ENCODE peak calls at places on chromosomes 11 and 22, in five cellular contexts. W is H1, U is HepG2, K is HCT116, N is GM12878. X is an unnamed sample.

GRCh38 chr11:44095506-44096359 is at the start of gene EXT2:
- DNase-seq in N (no peak), U (peak), W (no peak), K (peak), X (no peak)

GRCh38 chr11:77340501-77340900 is 39.0 kb upstream of the GDPD4 start:
- DNase-seq in K (no peak), N (no peak), U (no peak), W (no peak), X (no peak)

GRCh38 chr22:35051791-35052190 is 14.2 kb upstream of the ISX start:
- DNase-seq in K (no peak), U (no peak), W (no peak), N (no peak), X (no peak)

GRCh38 chr22:23562186-23562585 is 17.9 kb downstream of the IGLL1 start:
- DNase-seq in K (no peak), W (no peak), U (no peak), N (no peak), X (no peak)

GRCh38 chr11:30983143-30983542 is 386.4 kb downstream of the DCDC1 start:
- DNase-seq in U (no peak), K (no peak), N (no peak), W (no peak), X (no peak)

GRCh38 chr22:43474161-43475101 is 62.6 kb downstream of the MPPED1 start:
- DNase-seq in U (peak), N (no peak), K (no peak), W (no peak), X (no peak)

GRCh38 chr11:116782728-116783127 is 5.1 kb downstream of the ZPR1 start:
- DNase-seq in K (no peak), W (no peak), U (no peak), N (no peak), X (no peak)

GRCh38 chr22:48178536-48178935 is 1416.1 kb downstream of the TBC1D22A start:
- DNase-seq in W (no peak), U (no peak), K (no peak), N (no peak), X (no peak)

GRCh38 chr22:49300951-49301397 is 526.7 kb downstream of the BRD1 start:
- DNase-seq in N (no peak), U (no peak), W (no peak), K (no peak), X (no peak)

GRCh38 chr11:4022669-4023068 is 71.9 kb upstream of the RRM1 start:
- DNase-seq in U (no peak), K (no peak), W (no peak), N (no peak), X (no peak)

GRCh38 chr11:11691296-11692141 is 69.7 kb upstream of the GALNT18 start:
- DNase-seq in N (no peak), U (no peak), K (no peak), W (peak), X (no peak)

GRCh38 chr22:47177334-47177815 is 414.9 kb downstream of the TBC1D22A start:
- DNase-seq in U (no peak), K (no peak), W (no peak), N (no peak), X (no peak)

GRCh38 chr22:46803031-46803880 is 40.8 kb downstream of the TBC1D22A start:
- DNase-seq in W (peak), N (no peak), U (peak), K (peak), X (peak)

GRCh38 chr11:71214553-71215371 is 37.6 kb downstream of the SHANK2 start:
- DNase-seq in N (no peak), U (no peak), W (no peak), K (no peak), X (no peak)

GRCh38 chr11:93740802-93741093 is 547 bp downstream of the TAF1D start:
- DNase-seq in N (no peak), W (no peak), U (peak), K (no peak), X (no peak)

GRCh38 chr11:57763568-57763967 is 2.0 kb downstream of the CTNND1 start:
- DNase-seq in U (peak), N (no peak), K (no peak), W (no peak), X (no peak)

DNA sequence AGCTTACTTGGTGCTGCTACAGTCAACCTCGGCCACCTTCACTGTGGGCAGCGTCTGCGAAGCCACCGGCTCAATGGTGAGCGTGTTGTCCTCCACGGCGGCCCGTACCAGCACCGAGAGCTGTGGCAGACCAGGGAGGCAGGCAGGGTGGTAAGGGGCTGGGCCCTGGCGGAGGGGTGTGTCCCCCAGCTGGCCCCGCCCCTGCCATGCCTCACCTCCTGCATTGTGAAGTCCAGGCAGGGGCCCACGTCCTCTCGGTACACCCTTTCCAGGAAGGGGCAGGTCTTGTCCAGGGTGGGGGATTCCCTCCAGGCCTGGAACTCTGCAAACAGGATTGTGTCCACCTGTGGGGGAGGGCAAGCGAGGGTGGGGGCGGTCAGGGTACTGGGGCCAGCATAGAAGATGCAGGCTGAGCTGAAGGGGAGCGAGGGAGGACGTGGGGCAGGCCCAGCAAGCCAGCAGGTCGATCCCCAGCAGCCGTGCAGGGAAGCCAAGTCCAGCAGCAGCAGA is 12.8 kb downstream of the RAB3IL1 start:
- DNase-seq in K (no peak), N (no peak), W (no peak), U (peak), X (no peak)
- TF ChIP-seq SIN3A in K (no peak), N (no peak), W (no peak), U (peak), X (no peak)

GRCh38 chr22:37894939-37895670 is 11.0 kb upstream of the MICALL1 start:
- DNase-seq in N (no peak), K (no peak), W (no peak), U (no peak), X (no peak)

GRCh38 chr22:37897805-37898204 is 8.3 kb upstream of the MICALL1 start:
- DNase-seq in N (no peak), W (no peak), U (no peak), K (no peak), X (no peak)

GRCh38 chr22:37896939-37897338 is 9.2 kb upstream of the MICALL1 start:
- DNase-seq in U (no peak), N (no peak), K (no peak), W (no peak), X (no peak)

GRCh38 chr22:37898441-37899181 is 7.5 kb upstream of the MICALL1 start:
- DNase-seq in W (no peak), U (peak), K (no peak), N (no peak), X (no peak)

GRCh38 chr22:37896181-37896592 is 9.9 kb upstream of the MICALL1 start:
- DNase-seq in W (no peak), N (peak), U (peak), K (no peak), X (no peak)
- TF ChIP-seq SIN3A in W (no peak), N (no peak), U (peak), K (no peak), X (no peak)

DNA sequence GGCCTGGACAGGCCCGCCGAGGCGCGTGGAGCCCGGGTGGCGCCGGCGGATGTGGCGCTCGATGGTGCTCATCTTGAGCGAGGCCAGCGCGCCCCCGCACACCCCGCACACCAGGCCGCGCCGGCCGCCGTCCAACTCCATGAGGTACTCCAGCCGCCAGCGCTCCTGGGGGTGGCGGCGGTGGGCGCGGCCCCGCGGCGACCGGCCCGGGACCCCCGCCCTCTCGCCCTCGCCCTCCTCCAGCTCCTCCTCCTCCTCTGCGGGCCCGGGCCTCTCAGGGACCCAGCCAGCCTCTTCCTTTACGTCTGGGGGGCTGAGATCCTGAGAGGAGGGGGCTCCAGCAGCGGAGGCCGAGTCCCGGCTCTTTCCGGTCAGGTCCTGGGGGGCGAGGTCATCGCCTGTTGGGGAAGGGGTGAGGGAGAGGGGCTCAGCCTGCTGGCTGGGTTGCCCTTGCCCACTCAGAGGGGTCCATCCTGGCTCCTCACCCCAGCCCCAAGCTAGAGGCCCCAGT is 4.3 kb downstream of the ZFTA start:
- DNase-seq in N (no peak), U (no peak), K (no peak), W (no peak), X (no peak)
- TF ChIP-seq SIN3A in N (no peak), U (no peak), K (no peak), W (no peak), X (no peak)

DNA sequence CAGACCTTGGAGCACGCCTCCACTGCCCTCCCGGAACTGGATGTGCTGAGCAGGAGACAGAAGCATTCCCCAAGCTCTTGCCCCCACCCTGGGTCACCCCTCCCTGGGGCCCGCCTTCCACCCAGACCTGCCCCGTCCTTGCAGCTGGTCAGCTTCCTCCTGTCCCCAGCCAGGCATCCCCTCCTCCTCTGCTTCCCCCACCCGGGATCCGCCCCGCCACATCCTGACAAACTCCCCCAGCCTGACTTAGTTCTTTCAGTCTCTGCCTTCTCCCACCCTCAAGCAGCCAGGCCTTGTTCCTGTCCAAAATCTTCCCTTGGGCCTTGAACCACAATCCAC is 1.1 kb upstream of the PLXNB2 start:
- DNase-seq in W (no peak), U (peak), N (no peak), K (no peak), X (no peak)
- TF ChIP-seq SIN3A in W (no peak), U (no peak), N (no peak), K (no peak), X (no peak)

X was measured in Panc1.